ENCODE peak calls at places on chromosomes 1 and 21, in four cellular contexts. One of them, this sample, is unnamed. For H3K4me1, the result is how much of the 10 kb centered on the place peaks cover.

GRCh38 chr1:8747879-8748825 is 69.3 kb downstream of the RERE start:
- DNase-seq in heart right ventricle: no peak
- DNase-seq in A549: no peak
- DNase-seq in tibial nerve: no peak
- DNase-seq in this sample: no peak

GRCh38 chr21:44998621-44999427 is 59.0 kb downstream of the SLX9 start:
- DNase-seq in heart right ventricle: peak
- DNase-seq in A549: no peak
- DNase-seq in tibial nerve: no peak
- DNase-seq in this sample: no peak

GRCh38 chr1:29290414-29290980 is 54.2 kb downstream of the PTPRU start:
- DNase-seq in heart right ventricle: no peak
- DNase-seq in A549: no peak
- DNase-seq in tibial nerve: no peak
- DNase-seq in this sample: no peak

GRCh38 chr1:241645199-241645598 is 5.0 kb upstream of the CHML start:
- DNase-seq in heart right ventricle: no peak
- DNase-seq in A549: no peak
- DNase-seq in tibial nerve: no peak
- DNase-seq in this sample: no peak

GRCh38 chr1:108801101-108801500 is 54.6 kb downstream of the STXBP3 start:
- DNase-seq in heart right ventricle: no peak
- DNase-seq in A549: no peak
- DNase-seq in tibial nerve: no peak
- DNase-seq in this sample: no peak

GRCh38 chr21:46325073-46325912 is 1.3 kb downstream of the PCNT start:
- DNase-seq in heart right ventricle: peak
- DNase-seq in A549: peak
- DNase-seq in tibial nerve: no peak
- DNase-seq in this sample: no peak

GRCh38 chr21:41933259-41934079 is 20.3 kb downstream of the C2CD2 start:
- DNase-seq in heart right ventricle: no peak
- DNase-seq in A549: no peak
- DNase-seq in tibial nerve: no peak
- DNase-seq in this sample: no peak

GRCh38 chr1:209609403-209610377 is 26.2 kb downstream of the CAMK1G start:
- DNase-seq in heart right ventricle: no peak
- DNase-seq in A549: no peak
- DNase-seq in tibial nerve: no peak
- DNase-seq in this sample: no peak

GRCh38 chr21:37783016-37783415 is 133.2 kb downstream of the KCNJ6 start:
- DNase-seq in heart right ventricle: no peak
- DNase-seq in A549: no peak
- DNase-seq in tibial nerve: no peak
- DNase-seq in this sample: no peak

GRCh38 chr1:110213143-110213540 is 3.0 kb downstream of the KCNC4 start:
- DNase-seq in heart right ventricle: no peak
- DNase-seq in A549: no peak
- DNase-seq in tibial nerve: no peak
- DNase-seq in this sample: no peak

GRCh38 chr21:44972301-44972814 is 32.5 kb downstream of the SLX9 start:
- DNase-seq in heart right ventricle: no peak
- DNase-seq in A549: no peak
- DNase-seq in tibial nerve: no peak
- DNase-seq in this sample: no peak

GRCh38 chr21:44079446-44079845 is 27.8 kb upstream of the PWP2 start:
- DNase-seq in heart right ventricle: no peak
- DNase-seq in A549: no peak
- DNase-seq in tibial nerve: no peak
- DNase-seq in this sample: no peak

GRCh38 chr1:92970990-92971689 is 9.9 kb upstream of the DIPK1A start:
- DNase-seq in heart right ventricle: no peak
- DNase-seq in A549: no peak
- DNase-seq in tibial nerve: no peak
- DNase-seq in this sample: no peak

GRCh38 chr1:22370190-22370498 is 81.5 kb upstream of the ZBTB40 start:
- DNase-seq in heart right ventricle: no peak
- DNase-seq in A549: no peak
- DNase-seq in tibial nerve: no peak
- DNase-seq in this sample: no peak

GRCh38 chr1:213457097-213457680 is 406.1 kb downstream of the RPS6KC1 start:
- DNase-seq in heart right ventricle: peak
- DNase-seq in A549: no peak
- DNase-seq in tibial nerve: no peak
- DNase-seq in this sample: no peak

GRCh38 chr1:193457676-193458075 is 271.3 kb upstream of the B3GALT2 start:
- DNase-seq in heart right ventricle: no peak
- DNase-seq in A549: no peak
- DNase-seq in tibial nerve: no peak
- DNase-seq in this sample: no peak

GRCh38 chr1:228986093-228986904 is 251.0 kb downstream of the RHOU start:
- DNase-seq in heart right ventricle: peak
- DNase-seq in A549: no peak
- DNase-seq in tibial nerve: no peak
- DNase-seq in this sample: no peak

GRCh38 chr1:204896787-204897469 is 26.3 kb downstream of the NFASC start:
- DNase-seq in heart right ventricle: no peak
- DNase-seq in A549: no peak
- DNase-seq in tibial nerve: no peak
- DNase-seq in this sample: no peak

GRCh38 chr1:54379481-54380284 is 26.5 kb downstream of the SSBP3 start:
- DNase-seq in heart right ventricle: peak
- DNase-seq in A549: no peak
- DNase-seq in tibial nerve: no peak
- DNase-seq in this sample: no peak

GRCh38 chr1:34792868-34793727 is at the start of gene GJA4:
- DNase-seq in heart right ventricle: peak
- DNase-seq in A549: no peak
- DNase-seq in tibial nerve: no peak
- DNase-seq in this sample: no peak
- H3K4me3 ChIP-seq in heart right ventricle: peak
- H3K4me3 ChIP-seq in A549: no peak
- H3K4me3 ChIP-seq in tibial nerve: peak
- H3K4me3 ChIP-seq in this sample: peak

DNA sequence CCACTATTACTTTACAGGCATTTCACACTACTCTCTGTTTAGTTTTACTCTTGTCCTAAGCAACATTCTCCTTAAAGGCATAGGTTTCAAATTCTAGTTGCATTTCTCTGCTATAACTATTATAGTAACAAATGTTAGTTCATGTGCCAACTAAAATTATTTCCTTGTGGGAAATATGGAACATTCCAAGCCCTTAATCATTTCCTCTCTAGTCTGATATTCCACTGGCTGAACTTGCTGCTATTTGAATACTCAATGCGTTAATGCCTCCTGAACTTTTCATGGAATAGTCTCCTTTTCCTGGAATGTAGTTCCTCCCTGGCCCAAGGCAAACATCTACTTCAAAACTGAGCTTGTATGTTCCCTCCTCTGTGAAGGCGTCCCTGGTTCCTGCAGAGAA is 19.3 kb upstream of the TBX19 start:
- DNase-seq in heart right ventricle: no peak
- DNase-seq in A549: no peak
- DNase-seq in tibial nerve: no peak
- DNase-seq in this sample: no peak
- H3K27ac ChIP-seq in heart right ventricle: peak
- H3K27ac ChIP-seq in A549: no peak
- H3K27ac ChIP-seq in tibial nerve: no peak
- H3K27ac ChIP-seq in this sample: peak

GRCh38 chr1:197736689-197737088 is 38.6 kb downstream of the DENND1B start:
- DNase-seq in heart right ventricle: no peak
- DNase-seq in A549: no peak
- DNase-seq in tibial nerve: no peak
- DNase-seq in this sample: no peak
- H3K4me1 ChIP-seq in heart right ventricle: under half
- H3K4me1 ChIP-seq in A549: under half
- H3K4me1 ChIP-seq in tibial nerve: under half
- H3K4me1 ChIP-seq in this sample: under half

GRCh38 chr1:201591348-201591747 is 52.4 kb downstream of the NAV1 start:
- DNase-seq in heart right ventricle: no peak
- DNase-seq in A549: no peak
- DNase-seq in tibial nerve: no peak
- DNase-seq in this sample: no peak

GRCh38 chr1:201586806-201587205 is 47.9 kb downstream of the NAV1 start:
- DNase-seq in heart right ventricle: no peak
- DNase-seq in A549: no peak
- DNase-seq in tibial nerve: no peak
- DNase-seq in this sample: no peak

GRCh38 chr1:201587729-201588128 is 48.8 kb downstream of the NAV1 start:
- DNase-seq in heart right ventricle: no peak
- DNase-seq in A549: no peak
- DNase-seq in tibial nerve: no peak
- DNase-seq in this sample: no peak

GRCh38 chr1:201590474-201590873 is 51.5 kb downstream of the NAV1 start:
- DNase-seq in heart right ventricle: no peak
- DNase-seq in A549: no peak
- DNase-seq in tibial nerve: no peak
- DNase-seq in this sample: no peak

DNA sequence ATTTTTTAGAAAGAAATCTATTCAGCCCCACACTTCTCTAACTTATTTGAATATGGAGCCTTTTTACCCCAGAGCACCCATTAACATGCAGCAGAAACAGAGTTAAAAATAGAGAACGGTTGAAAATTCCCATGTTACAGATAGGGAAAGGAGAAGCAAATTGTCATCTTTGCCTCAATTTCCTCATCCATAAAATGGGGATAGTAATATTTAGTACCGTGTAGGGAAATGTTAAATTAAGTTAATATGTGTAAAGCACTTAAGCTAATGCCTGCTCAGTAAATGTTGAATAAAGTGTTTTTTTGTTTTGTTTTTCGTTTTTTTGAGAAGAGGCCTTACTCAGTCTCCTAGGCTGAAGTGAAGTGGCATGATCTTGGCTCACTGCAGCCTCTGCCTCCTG is 50.3 kb downstream of the NAV1 start:
- DNase-seq in heart right ventricle: no peak
- DNase-seq in A549: no peak
- DNase-seq in tibial nerve: no peak
- DNase-seq in this sample: no peak
- H3K4me3 ChIP-seq in heart right ventricle: no peak
- H3K4me3 ChIP-seq in A549: no peak
- H3K4me3 ChIP-seq in tibial nerve: no peak
- H3K4me3 ChIP-seq in this sample: no peak